ENCODE peak calls at places on chromosomes 16 and 17, in six cellular contexts. Z, K, F, J, T and G are unnamed samples. For H3K4me1, the result is how much of the 10 kb centered on the place peaks cover.

GRCh38 chr16:88785106-88785924 is at the start of gene PIEZO1:
- DNase-seq in K (peak), F (peak), Z (peak), J (peak), T (peak), G (peak)

GRCh38 chr16:81549547-81550411 is 105.2 kb downstream of the CMIP start:
- DNase-seq in J (no peak), Z (no peak), F (no peak), K (no peak), T (no peak), G (no peak)

GRCh38 chr16:69741951-69742904 is 12.5 kb downstream of the NOB1 start:
- DNase-seq in K (peak), Z (peak), T (peak), F (peak), J (no peak), G (peak)

GRCh38 chr17:39662551-39663339 is 2.4 kb upstream of the TCAP start:
- DNase-seq in F (no peak), T (no peak), K (no peak), Z (peak), J (no peak), G (peak)

GRCh38 chr16:88686439-88687253 is at the start of gene SNAI3:
- DNase-seq in F (peak), K (peak), T (peak), Z (peak), J (peak), G (peak)

GRCh38 chr16:87252269-87252970 is 64.8 kb downstream of the C16orf95 start:
- DNase-seq in K (peak), T (no peak), F (no peak), Z (no peak), J (no peak), G (no peak)

GRCh38 chr16:2039286-2040030 is 8.2 kb downstream of the NTHL1 start:
- DNase-seq in F (peak), T (peak), J (no peak), K (peak), Z (peak), G (peak)

GRCh38 chr17:47905221-47905733 is 9.2 kb downstream of the SP2 start:
- DNase-seq in K (peak), F (no peak), Z (peak), T (peak), J (no peak), G (peak)

GRCh38 chr17:62819511-62820221 is 11.6 kb upstream of the MARCHF10 start:
- DNase-seq in Z (peak), T (peak), F (peak), K (peak), J (no peak), G (peak)

GRCh38 chr16:66471264-66471663 is 44.2 kb downstream of the BEAN1 start:
- DNase-seq in F (no peak), Z (peak), K (no peak), T (no peak), J (no peak), G (no peak)

GRCh38 chr17:79018045-79018695 is 5.8 kb upstream of the C1QTNF1 start:
- DNase-seq in T (no peak), Z (no peak), J (no peak), F (no peak), K (no peak), G (no peak)

GRCh38 chr17:68909066-68909465 is 46.1 kb downstream of the ABCA8 start:
- DNase-seq in J (no peak), Z (no peak), T (peak), F (peak), K (peak), G (peak)

GRCh38 chr17:50062323-50063243 is 6.7 kb downstream of the ITGA3 start:
- DNase-seq in Z (peak), J (no peak), K (peak), F (peak), T (peak), G (peak)

GRCh38 chr17:33463887-33464286 is 170.8 kb upstream of the ASIC2 start:
- DNase-seq in Z (no peak), F (no peak), J (no peak), K (no peak), T (no peak), G (no peak)

GRCh38 chr16:56909484-56910113 is 22.3 kb upstream of the HERPUD1 start:
- DNase-seq in T (no peak), K (peak), J (no peak), Z (no peak), F (no peak), G (no peak)

GRCh38 chr17:50758524-50758923 is 8.8 kb downstream of the ANKRD40CL start:
- DNase-seq in T (no peak), K (no peak), J (no peak), Z (no peak), F (no peak), G (no peak)

DNA sequence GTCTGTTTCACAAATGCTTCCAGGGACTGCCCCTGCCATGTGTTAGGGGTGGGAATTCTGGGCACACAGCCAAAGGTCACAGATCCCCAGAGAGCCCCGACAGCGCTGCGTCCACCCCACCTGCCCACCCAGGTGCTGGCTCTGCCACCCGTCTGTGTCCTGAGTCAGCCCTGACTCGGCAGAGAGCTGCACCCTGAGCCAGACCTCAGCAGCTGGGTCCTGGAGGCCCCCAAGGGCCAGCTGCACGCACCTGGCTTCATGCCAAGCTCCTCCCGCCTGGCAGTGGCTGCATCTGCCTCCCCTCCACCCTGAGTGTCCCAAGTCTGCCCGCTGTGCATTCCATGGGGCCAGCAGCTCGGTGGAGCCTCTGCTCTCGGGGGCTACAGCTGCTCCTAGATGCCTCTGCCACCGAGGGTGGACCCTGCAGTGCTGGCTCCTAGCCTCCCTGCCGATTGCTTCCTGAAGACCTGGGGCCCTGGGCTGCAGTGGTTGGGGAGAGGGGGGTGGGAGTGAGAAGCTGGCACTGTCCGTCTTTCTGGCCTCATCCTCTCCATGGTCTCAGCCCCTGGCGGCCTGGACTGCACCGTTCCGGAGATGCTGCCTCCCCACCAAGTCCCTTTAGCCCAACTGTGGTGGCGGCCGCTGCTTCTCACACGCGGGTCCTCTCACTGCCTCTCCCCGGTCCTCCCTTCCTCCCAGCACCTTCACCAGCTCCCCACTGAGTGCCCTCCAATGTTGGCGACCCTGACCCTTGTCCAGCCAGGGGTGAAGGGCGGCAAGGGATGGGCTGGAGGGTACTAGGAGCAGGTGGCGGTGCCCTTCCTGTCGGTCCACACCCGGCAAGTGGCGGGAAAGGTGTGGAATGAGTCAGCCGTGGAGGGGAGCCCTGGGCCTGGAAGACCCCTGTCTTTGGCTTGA is 3.0 kb downstream of the SECTM1 start:
- DNase-seq in Z (no peak), K (peak), F (peak), T (no peak), J (no peak), G (no peak)
- H3K4me1 ChIP-seq in Z (half or more), K (under half), F (half or more), T (under half), J (under half), G (under half)

DNA sequence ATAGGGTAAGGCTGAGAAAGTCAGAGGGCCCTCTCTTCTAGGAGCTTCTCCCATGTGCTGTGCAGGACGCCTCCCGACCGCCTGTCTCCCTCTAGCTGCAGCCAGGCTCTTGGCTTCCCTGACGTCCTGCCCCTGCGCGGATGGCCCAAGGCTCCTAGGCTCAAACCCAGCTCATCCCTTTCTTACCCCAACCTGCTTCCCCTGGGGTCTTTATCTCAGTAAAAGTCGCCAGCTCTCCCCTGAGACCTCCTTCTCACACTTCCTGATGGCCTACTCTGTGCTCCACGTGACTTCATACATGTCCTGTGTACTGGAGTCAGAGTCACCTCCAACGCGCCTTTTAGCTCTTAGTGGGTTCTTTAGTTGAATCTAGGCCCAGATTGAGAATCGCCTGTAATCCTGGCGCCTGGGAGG is 1.1 kb upstream of the ZNF747 start:
- DNase-seq in Z (peak), J (peak), T (peak), F (peak), K (peak), G (peak)
- H3K4me1 ChIP-seq in Z (half or more), J (under half), T (under half), F (under half), K (under half), G (under half)

DNA sequence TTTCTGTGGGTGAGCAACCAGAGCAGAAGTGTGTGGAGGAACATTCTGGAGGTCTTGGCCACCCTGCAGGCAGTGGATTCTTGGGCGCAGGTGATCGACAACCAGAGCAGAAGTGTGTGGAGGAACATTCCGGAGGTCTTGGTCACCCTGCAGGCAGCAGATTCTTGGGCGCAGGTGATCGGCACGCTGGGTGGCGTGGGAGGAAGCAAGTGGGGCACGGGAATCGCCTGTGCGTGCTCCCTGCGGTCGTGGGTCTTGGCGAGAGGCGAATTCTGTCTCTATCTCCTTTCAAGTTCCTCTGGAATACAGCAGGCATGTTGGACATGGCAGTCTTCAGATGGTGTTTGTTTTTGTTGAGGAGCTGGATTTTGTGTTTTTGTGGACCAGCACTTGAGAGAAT is 30.7 kb upstream of the ZNF750 start:
- DNase-seq in J (no peak), K (no peak), Z (no peak), T (no peak), F (no peak), G (no peak)
- H3K4me1 ChIP-seq in J (under half), K (under half), Z (under half), T (under half), F (under half), G (under half)

GRCh38 chr16:4087990-4088577 is 28.2 kb downstream of the ADCY9 start:
- DNase-seq in F (no peak), T (no peak), J (no peak), Z (no peak), K (no peak), G (no peak)
- H3K4me1 ChIP-seq in F (under half), T (under half), J (under half), Z (half or more), K (under half), G (under half)

DNA sequence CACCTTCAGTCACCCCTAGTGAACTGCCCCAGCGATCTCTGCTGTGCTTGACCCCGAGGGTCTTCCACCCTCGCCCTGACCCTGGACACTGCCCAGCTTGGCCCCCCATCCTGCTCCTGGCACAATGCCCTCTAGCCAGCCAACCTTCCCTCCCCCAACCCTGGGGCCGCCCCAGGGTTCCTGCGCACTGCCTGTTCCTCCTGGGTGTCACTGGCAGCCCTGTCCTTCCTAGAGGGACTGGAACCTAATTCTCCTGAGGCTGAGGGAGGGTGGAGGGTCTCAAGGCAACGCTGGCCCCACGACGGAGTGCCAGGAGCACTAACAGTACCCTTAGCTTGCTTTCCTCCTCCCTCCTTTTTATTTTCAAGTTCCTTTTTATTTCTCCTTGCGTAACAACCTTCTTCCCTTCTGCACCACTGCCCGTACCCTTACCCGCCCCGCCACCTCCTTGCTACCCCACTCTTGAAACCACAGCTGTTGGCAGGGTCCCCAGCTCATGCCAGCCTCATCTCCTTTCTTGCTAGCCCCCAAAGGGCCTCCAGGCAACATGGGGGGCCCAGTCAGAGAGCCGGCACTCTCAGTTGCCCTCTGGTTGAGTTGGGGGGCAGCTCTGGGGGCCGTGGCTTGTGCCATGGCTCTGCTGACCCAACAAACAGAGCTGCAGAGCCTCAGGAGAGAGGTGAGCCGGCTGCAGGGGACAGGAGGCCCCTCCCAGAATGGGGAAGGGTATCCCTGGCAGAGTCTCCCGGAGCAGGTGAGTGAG is at the start of gene TNFSF13:
- DNase-seq in K (no peak), F (no peak), T (no peak), J (no peak), Z (peak), G (peak)
- H3K4me1 ChIP-seq in K (under half), F (under half), T (half or more), J (under half), Z (half or more), G (half or more)

GRCh38 chr17:45130640-45131293 is 1.5 kb downstream of the PLCD3 start:
- DNase-seq in Z (no peak), T (no peak), J (no peak), K (no peak), F (no peak), G (no peak)
- H3K4me1 ChIP-seq in Z (half or more), T (half or more), J (under half), K (under half), F (half or more), G (under half)

GRCh38 chr16:76157629-76158028 is 119.6 kb upstream of the CNTNAP4 start:
- DNase-seq in Z (no peak), J (no peak), K (no peak), T (no peak), F (no peak), G (no peak)
- H3K4me1 ChIP-seq in Z (under half), J (under half), K (under half), T (under half), F (under half), G (under half)

DNA sequence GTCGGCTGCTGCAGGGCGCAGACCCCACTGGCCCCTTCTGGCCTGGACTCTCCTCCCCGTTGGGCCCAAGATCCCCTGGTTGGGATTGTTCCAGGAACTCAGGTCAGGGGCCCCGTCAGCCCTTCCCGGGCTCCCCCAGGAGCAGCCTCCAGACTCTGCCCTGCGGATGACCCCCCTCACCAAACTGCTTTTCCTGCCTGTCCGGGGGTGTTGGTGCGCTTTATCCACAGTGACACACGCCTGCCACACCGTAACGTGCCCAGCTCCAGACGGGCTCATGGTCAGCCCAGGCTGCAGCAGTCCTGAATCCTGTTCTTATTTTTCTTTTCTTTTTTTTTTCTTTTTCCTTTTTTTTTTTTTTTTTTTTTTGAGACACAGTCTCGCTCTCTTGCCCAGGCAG is 21.0 kb downstream of the CENPX start:
- DNase-seq in K (no peak), Z (no peak), T (no peak), J (no peak), F (no peak), G (no peak)
- H3K4me1 ChIP-seq in K (under half), Z (under half), T (under half), J (under half), F (half or more), G (under half)